ENCODE peak calls at places on chromosomes 11 and 22, in four cellular contexts. X, M, Q and A are unnamed samples. For H3K27me3 and H3K4me1, the result is how much of the 10 kb centered on the place peaks cover.

GRCh38 chr22:30968015-30968923 is at the start of gene MORC2:
- DNase-seq in M (no peak), X (peak), Q (no peak), A (no peak)

GRCh38 chr11:103601230-103601846 is 435.1 kb upstream of the DDI1 start:
- DNase-seq in X (peak), M (peak), Q (no peak), A (no peak)

GRCh38 chr11:63919267-63920125 is 2.5 kb upstream of the RCOR2 start:
- DNase-seq in X (no peak), M (no peak), Q (no peak), A (no peak)

GRCh38 chr11:123061403-123062157 is at the start of gene HSPA8:
- DNase-seq in M (peak), Q (no peak), X (peak), A (peak)

GRCh38 chr11:27757953-27758352 is 57.7 kb upstream of the BDNF start:
- DNase-seq in Q (no peak), X (no peak), M (no peak), A (peak)

GRCh38 chr11:134581121-134581626 is 169.1 kb upstream of the B3GAT1 start:
- DNase-seq in M (no peak), Q (no peak), X (no peak), A (no peak)

GRCh38 chr22:50146440-50147228 is 23.9 kb upstream of the PANX2 start:
- DNase-seq in X (no peak), M (peak), Q (peak), A (peak)

GRCh38 chr22:44721206-44721605 is 19.2 kb downstream of the PRR5 start:
- DNase-seq in X (no peak), Q (no peak), M (peak), A (no peak)

GRCh38 chr22:43205261-43205691 is 18.3 kb upstream of the TTLL12 start:
- DNase-seq in X (no peak), M (no peak), Q (no peak), A (peak)

GRCh38 chr11:31956310-31956709 is 134.6 kb upstream of the RCN1 start:
- DNase-seq in Q (no peak), M (no peak), X (no peak), A (no peak)

GRCh38 chr22:37213941-37214340 is 1.7 kb upstream of the SSTR3 start:
- DNase-seq in M (no peak), Q (no peak), X (no peak), A (peak)
- H3K27me3 ChIP-seq in M (under half), Q (under half), X (under half), A (under half)

GRCh38 chr22:35590634-35591295 is 26.4 kb downstream of the MB start:
- DNase-seq in X (no peak), Q (no peak), M (no peak), A (no peak)

GRCh38 chr22:35593885-35594470 is 23.2 kb downstream of the MB start:
- DNase-seq in M (no peak), X (no peak), Q (no peak), A (peak)

GRCh38 chr22:35593071-35593884 is 23.9 kb downstream of the MB start:
- DNase-seq in M (no peak), Q (no peak), X (no peak), A (no peak)

GRCh38 chr22:35592418-35592967 is 24.6 kb downstream of the MB start:
- DNase-seq in Q (no peak), X (no peak), M (no peak), A (peak)

GRCh38 chr22:35591696-35592417 is 25.3 kb downstream of the MB start:
- DNase-seq in M (no peak), X (no peak), Q (no peak), A (no peak)
- H3K4me1 ChIP-seq in M (under half), X (under half), Q (under half), A (under half)

GRCh38 chr11:79438631-79439429 is 2.0 kb downstream of the TENM4 start:
- DNase-seq in X (peak), M (peak), Q (no peak), A (peak)

GRCh38 chr11:79437981-79438630 is 2.7 kb downstream of the TENM4 start:
- DNase-seq in M (no peak), Q (no peak), X (no peak), A (peak)

GRCh38 chr11:79439430-79439892 is 1.4 kb downstream of the TENM4 start:
- DNase-seq in M (peak), Q (no peak), X (peak), A (no peak)

GRCh38 chr11:79437274-79437980 is 3.4 kb downstream of the TENM4 start:
- DNase-seq in Q (no peak), M (no peak), X (peak), A (peak)

GRCh38 chr11:79436911-79437273 is 3.9 kb downstream of the TENM4 start:
- DNase-seq in Q (no peak), M (no peak), X (no peak), A (no peak)
- H3K27me3 ChIP-seq in Q (under half), M (under half), X (under half), A (under half)

DNA sequence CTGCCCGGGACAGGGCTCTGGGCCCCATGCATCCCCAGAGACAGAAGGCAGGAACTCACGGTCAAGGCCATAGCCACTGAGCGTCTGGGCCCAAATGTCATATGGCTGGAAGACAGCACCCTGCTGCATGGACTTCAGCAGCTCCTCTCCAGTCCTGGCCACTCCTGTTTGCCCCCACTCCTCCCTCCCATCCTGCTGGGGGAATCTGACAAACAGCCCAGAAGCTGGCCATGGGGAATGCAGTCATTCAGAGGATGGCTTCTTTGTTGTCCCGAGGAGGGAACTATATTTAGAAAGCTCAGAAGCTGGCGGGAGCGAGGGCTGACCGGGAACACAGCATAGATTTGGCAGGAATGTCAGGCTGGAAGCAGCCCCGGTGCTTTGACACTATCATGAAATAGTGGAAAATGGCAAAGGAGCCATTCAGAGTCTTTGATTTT is 35.0 kb downstream of the DKK3 start:
- DNase-seq in Q (no peak), M (no peak), X (no peak), A (peak)
- H3K4me1 ChIP-seq in Q (under half), M (under half), X (under half), A (under half)

DNA sequence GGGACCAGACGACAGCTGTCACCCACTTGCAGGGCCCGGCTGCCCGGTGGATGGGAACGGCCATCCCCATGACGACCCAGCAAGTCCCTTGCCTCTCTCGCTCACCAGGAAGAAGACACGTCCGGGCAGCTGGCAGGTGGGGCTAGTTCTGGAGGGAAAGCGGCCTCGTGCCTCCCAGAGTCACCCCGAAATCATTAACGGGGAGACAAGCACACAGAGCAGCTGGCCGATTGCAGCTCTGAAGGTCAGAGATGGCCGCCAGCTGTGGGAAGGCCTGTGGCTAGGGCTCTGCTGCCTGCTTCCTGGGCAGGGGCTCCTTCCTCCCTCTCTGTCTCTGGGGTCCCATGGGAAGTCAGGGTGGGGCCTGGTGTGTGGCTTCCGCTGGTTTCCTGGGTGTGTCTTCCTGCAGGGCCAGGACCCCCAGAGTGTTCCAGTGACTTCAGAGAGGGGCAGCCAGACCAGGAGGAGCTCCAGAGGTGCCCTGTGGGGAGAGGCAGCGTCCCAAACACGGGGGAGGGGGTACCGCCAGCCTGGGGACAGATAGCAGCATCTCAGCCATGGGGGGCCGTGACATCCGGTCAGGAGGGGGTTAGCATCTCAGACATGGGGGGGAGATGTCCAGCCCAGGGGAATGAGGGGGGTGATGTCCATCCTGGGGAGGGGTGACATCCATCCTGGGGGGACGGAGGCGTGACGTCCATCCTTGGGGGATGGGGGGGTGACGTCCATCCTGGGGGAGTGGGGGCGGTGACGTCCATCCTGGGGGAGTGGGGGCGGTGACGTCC is 114.9 kb downstream of the KCNQ1 start:
- DNase-seq in X (no peak), Q (no peak), M (no peak), A (peak)
- H3K27me3 ChIP-seq in X (under half), Q (under half), M (under half), A (under half)

GRCh38 chr11:10405858-10406592 is 49.0 kb upstream of the AMPD3 start:
- DNase-seq in M (peak), Q (peak), X (peak), A (peak)

GRCh38 chr11:10401275-10401674 is 53.8 kb upstream of the AMPD3 start:
- DNase-seq in X (no peak), Q (no peak), M (no peak), A (no peak)

GRCh38 chr11:10398525-10398924 is 56.5 kb upstream of the AMPD3 start:
- DNase-seq in Q (no peak), X (no peak), M (no peak), A (no peak)

GRCh38 chr11:10400856-10401255 is 54.2 kb upstream of the AMPD3 start:
- DNase-seq in M (no peak), X (peak), Q (no peak), A (no peak)

DNA sequence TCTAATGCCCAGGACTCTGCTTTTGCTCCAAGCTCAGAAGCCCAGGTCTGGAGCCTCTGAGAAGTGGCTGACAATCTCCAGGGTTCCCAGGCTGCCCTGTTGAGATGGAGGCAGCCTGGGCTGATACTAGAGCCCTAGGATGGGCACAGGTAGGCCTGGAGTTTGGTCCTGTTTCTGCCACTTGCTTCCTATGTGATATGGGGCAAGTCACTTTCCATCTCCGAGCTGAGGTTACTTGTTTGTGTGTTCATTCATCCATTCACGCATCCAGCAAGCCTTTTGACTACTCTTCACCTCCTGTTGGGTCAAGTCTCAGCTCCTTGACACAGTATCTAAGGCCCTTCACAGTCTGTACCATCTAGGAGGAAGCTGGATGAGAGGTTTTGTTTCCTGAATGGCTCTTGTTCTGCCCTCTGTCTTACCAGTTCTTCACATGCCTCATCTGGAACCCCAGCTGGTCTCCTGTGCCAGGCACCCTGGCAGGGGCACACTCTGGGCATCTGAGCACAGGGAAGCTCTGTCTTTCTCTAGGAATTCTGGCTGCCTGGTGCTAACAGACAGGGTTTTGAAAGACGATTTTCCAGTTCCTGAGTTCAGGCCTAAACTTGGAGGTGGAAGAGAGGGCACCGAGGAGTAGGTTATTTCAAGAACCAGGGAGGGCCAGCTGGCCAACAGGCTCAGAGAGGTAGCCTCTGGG is 53.2 kb upstream of the AMPD3 start:
- DNase-seq in X (no peak), Q (no peak), M (no peak), A (no peak)
- H3K4me1 ChIP-seq in X (under half), Q (under half), M (under half), A (under half)